ENCODE peak calls at places on chromosomes 13 and 19, in six cellular contexts. One of them, this sample, is unnamed.

GRCh38 chr19:3175761-3176714 is 2.5 kb upstream of the S1PR4 start:
- DNase-seq in right lobe of liver: peak; percentile 39
- DNase-seq in heart left ventricle: no peak
- DNase-seq in Peyer's patch: peak; percentile 61
- DNase-seq in uterus: no peak
- DNase-seq in tibial nerve: peak; percentile 33
- DNase-seq in this sample: no peak

GRCh38 chr19:8180018-8180417 is 29.2 kb upstream of the CERS4 start:
- DNase-seq in right lobe of liver: no peak
- DNase-seq in heart left ventricle: no peak
- DNase-seq in Peyer's patch: no peak
- DNase-seq in uterus: no peak
- DNase-seq in tibial nerve: no peak
- DNase-seq in this sample: no peak

GRCh38 chr19:18339703-18340102 is 695 bp upstream of the PGPEP1 start:
- DNase-seq in right lobe of liver: no peak
- DNase-seq in heart left ventricle: no peak
- DNase-seq in Peyer's patch: no peak
- DNase-seq in uterus: no peak
- DNase-seq in tibial nerve: no peak
- DNase-seq in this sample: no peak

GRCh38 chr19:31139871-31140505 is 209.2 kb downstream of the TSHZ3 start:
- DNase-seq in right lobe of liver: no peak
- DNase-seq in heart left ventricle: no peak
- DNase-seq in Peyer's patch: no peak
- DNase-seq in uterus: no peak
- DNase-seq in tibial nerve: no peak
- DNase-seq in this sample: no peak

GRCh38 chr13:29924482-29924884 is 74.1 kb upstream of the UBL3 start:
- DNase-seq in right lobe of liver: no peak
- DNase-seq in heart left ventricle: no peak
- DNase-seq in Peyer's patch: no peak
- DNase-seq in uterus: no peak
- DNase-seq in tibial nerve: no peak
- DNase-seq in this sample: no peak

GRCh38 chr19:18856385-18857126 is 24.8 kb downstream of the UPF1 start:
- DNase-seq in right lobe of liver: peak; percentile 58
- DNase-seq in heart left ventricle: no peak
- DNase-seq in Peyer's patch: no peak
- DNase-seq in uterus: no peak
- DNase-seq in tibial nerve: no peak
- DNase-seq in this sample: no peak

GRCh38 chr19:28705008-28705407 is 507.9 kb downstream of the UQCRFS1 start:
- DNase-seq in right lobe of liver: no peak
- DNase-seq in heart left ventricle: no peak
- DNase-seq in Peyer's patch: no peak
- DNase-seq in uterus: no peak
- DNase-seq in tibial nerve: no peak
- DNase-seq in this sample: no peak

GRCh38 chr13:75492389-75492788 is 10.4 kb upstream of the TBC1D4 start:
- DNase-seq in right lobe of liver: no peak
- DNase-seq in heart left ventricle: no peak
- DNase-seq in Peyer's patch: no peak
- DNase-seq in uterus: no peak
- DNase-seq in tibial nerve: no peak
- DNase-seq in this sample: no peak

GRCh38 chr19:46787331-46788100 is 878 bp downstream of the SLC1A5 start:
- DNase-seq in right lobe of liver: peak; percentile 62
- DNase-seq in heart left ventricle: peak; percentile 80
- DNase-seq in Peyer's patch: peak; percentile 74
- DNase-seq in uterus: peak; percentile 62
- DNase-seq in tibial nerve: peak; percentile 53
- DNase-seq in this sample: peak; percentile 93

GRCh38 chr13:42575938-42576337 is 2.0 kb downstream of the TNFSF11 start:
- DNase-seq in right lobe of liver: no peak
- DNase-seq in heart left ventricle: no peak
- DNase-seq in Peyer's patch: no peak
- DNase-seq in uterus: no peak
- DNase-seq in tibial nerve: no peak
- DNase-seq in this sample: no peak

GRCh38 chr13:44030615-44031014 is 150.9 kb downstream of the LACC1 start:
- DNase-seq in right lobe of liver: no peak
- DNase-seq in heart left ventricle: no peak
- DNase-seq in Peyer's patch: no peak
- DNase-seq in uterus: no peak
- DNase-seq in tibial nerve: no peak
- DNase-seq in this sample: no peak

GRCh38 chr19:6590458-6591319 is at the start of gene CD70:
- DNase-seq in right lobe of liver: no peak
- DNase-seq in heart left ventricle: peak; percentile 67
- DNase-seq in Peyer's patch: no peak
- DNase-seq in uterus: no peak
- DNase-seq in tibial nerve: no peak
- DNase-seq in this sample: no peak

GRCh38 chr19:19528721-19529490 is at the start of gene YJEFN3:
- DNase-seq in right lobe of liver: no peak
- DNase-seq in heart left ventricle: no peak
- DNase-seq in Peyer's patch: no peak
- DNase-seq in uterus: no peak
- DNase-seq in tibial nerve: no peak
- DNase-seq in this sample: no peak

GRCh38 chr13:62305758-62306157 is 890.1 kb upstream of the PCDH20 start:
- DNase-seq in right lobe of liver: no peak
- DNase-seq in heart left ventricle: no peak
- DNase-seq in Peyer's patch: no peak
- DNase-seq in uterus: no peak
- DNase-seq in tibial nerve: no peak
- DNase-seq in this sample: no peak

GRCh38 chr13:99654076-99654475 is 152.8 kb downstream of the TM9SF2 start:
- DNase-seq in right lobe of liver: no peak
- DNase-seq in heart left ventricle: no peak
- DNase-seq in Peyer's patch: no peak
- DNase-seq in uterus: no peak
- DNase-seq in tibial nerve: no peak
- DNase-seq in this sample: peak; percentile 57

GRCh38 chr13:100515410-100515800 is 73.2 kb downstream of the GGACT start:
- DNase-seq in right lobe of liver: no peak
- DNase-seq in heart left ventricle: no peak
- DNase-seq in Peyer's patch: no peak
- DNase-seq in uterus: no peak
- DNase-seq in tibial nerve: no peak
- DNase-seq in this sample: no peak

GRCh38 chr19:5953680-5954213 is 24.2 kb downstream of the RANBP3 start:
- DNase-seq in right lobe of liver: peak; percentile 30
- DNase-seq in heart left ventricle: no peak
- DNase-seq in Peyer's patch: no peak
- DNase-seq in uterus: no peak
- DNase-seq in tibial nerve: no peak
- DNase-seq in this sample: no peak

GRCh38 chr13:99468971-99469545 is 32.2 kb upstream of the TM9SF2 start:
- DNase-seq in right lobe of liver: no peak
- DNase-seq in heart left ventricle: no peak
- DNase-seq in Peyer's patch: no peak
- DNase-seq in uterus: no peak
- DNase-seq in tibial nerve: no peak
- DNase-seq in this sample: peak; percentile 26

GRCh38 chr19:27776020-27776419 is 1436.9 kb downstream of the UQCRFS1 start:
- DNase-seq in right lobe of liver: no peak
- DNase-seq in heart left ventricle: no peak
- DNase-seq in Peyer's patch: no peak
- DNase-seq in uterus: no peak
- DNase-seq in tibial nerve: no peak
- DNase-seq in this sample: no peak

GRCh38 chr13:108486096-108486495 is 143.3 kb upstream of the MYO16 start:
- DNase-seq in right lobe of liver: no peak
- DNase-seq in heart left ventricle: no peak
- DNase-seq in Peyer's patch: no peak
- DNase-seq in uterus: no peak
- DNase-seq in tibial nerve: no peak
- DNase-seq in this sample: no peak

GRCh38 chr13:34412817-34413365 is 529.2 kb upstream of the NBEA start:
- DNase-seq in right lobe of liver: no peak
- DNase-seq in heart left ventricle: no peak
- DNase-seq in Peyer's patch: no peak
- DNase-seq in uterus: no peak
- DNase-seq in tibial nerve: no peak
- DNase-seq in this sample: no peak

GRCh38 chr19:18373892-18374629 is 11.9 kb upstream of the GDF15 start:
- DNase-seq in right lobe of liver: peak; percentile 91
- DNase-seq in heart left ventricle: peak; percentile 93
- DNase-seq in Peyer's patch: peak; percentile 76
- DNase-seq in uterus: peak; percentile 95
- DNase-seq in tibial nerve: peak; percentile 92
- DNase-seq in this sample: peak; percentile 99

GRCh38 chr19:19421326-19421725 is 15.9 kb downstream of the GATAD2A start:
- DNase-seq in right lobe of liver: no peak
- DNase-seq in heart left ventricle: no peak
- DNase-seq in Peyer's patch: no peak
- DNase-seq in uterus: no peak
- DNase-seq in tibial nerve: no peak
- DNase-seq in this sample: no peak

GRCh38 chr19:12997225-12997966 is 2.1 kb downstream of the NFIX start:
- DNase-seq in right lobe of liver: no peak
- DNase-seq in heart left ventricle: no peak
- DNase-seq in Peyer's patch: no peak
- DNase-seq in uterus: no peak
- DNase-seq in tibial nerve: peak; percentile 7
- DNase-seq in this sample: no peak

GRCh38 chr13:40648040-40648439 is 18.4 kb downstream of the FOXO1 start:
- DNase-seq in right lobe of liver: no peak
- DNase-seq in heart left ventricle: no peak
- DNase-seq in Peyer's patch: no peak
- DNase-seq in uterus: no peak
- DNase-seq in tibial nerve: no peak
- DNase-seq in this sample: no peak

GRCh38 chr19:15141143-15141542 is 33.9 kb downstream of the SYDE1 start:
- DNase-seq in right lobe of liver: no peak
- DNase-seq in heart left ventricle: no peak
- DNase-seq in Peyer's patch: no peak
- DNase-seq in uterus: no peak
- DNase-seq in tibial nerve: no peak
- DNase-seq in this sample: no peak

GRCh38 chr19:35901854-35902661 is at the start of gene HCST:
- DNase-seq in right lobe of liver: no peak
- DNase-seq in heart left ventricle: no peak
- DNase-seq in Peyer's patch: no peak
- DNase-seq in uterus: no peak
- DNase-seq in tibial nerve: no peak
- DNase-seq in this sample: no peak
- TF ChIP-seq POLR2A in right lobe of liver: no peak
- TF ChIP-seq POLR2A in heart left ventricle: no peak
- TF ChIP-seq POLR2A in Peyer's patch: peak; percentile 15
- TF ChIP-seq POLR2A in uterus: no peak
- TF ChIP-seq POLR2A in tibial nerve: no peak
- TF ChIP-seq POLR2A in this sample: no peak

GRCh38 chr13:20891768-20892167 is 10.8 kb downstream of the XPO4 start:
- DNase-seq in right lobe of liver: no peak
- DNase-seq in heart left ventricle: no peak
- DNase-seq in Peyer's patch: no peak
- DNase-seq in uterus: no peak
- DNase-seq in tibial nerve: no peak
- DNase-seq in this sample: no peak

DNA sequence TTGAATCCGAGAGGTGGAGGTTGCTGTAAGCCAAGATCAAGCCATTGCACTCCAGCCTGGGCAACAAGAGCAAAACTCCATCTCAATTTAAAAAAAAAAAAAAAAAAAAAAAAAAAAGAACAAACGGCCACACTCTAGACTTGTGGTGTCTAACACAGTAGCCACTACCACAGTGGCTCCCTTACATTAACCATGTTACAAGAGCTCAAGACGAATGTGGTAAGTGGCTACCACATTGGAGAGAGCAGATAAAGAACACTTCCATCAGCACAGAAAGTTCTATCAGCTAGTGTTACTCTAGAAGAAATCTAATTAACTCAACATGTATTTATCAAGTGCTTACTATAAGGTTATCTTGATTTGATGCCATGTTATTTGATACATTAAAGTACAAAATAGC is 11.5 kb downstream of the XPO4 start:
- DNase-seq in right lobe of liver: no peak
- DNase-seq in heart left ventricle: no peak
- DNase-seq in Peyer's patch: no peak
- DNase-seq in uterus: no peak
- DNase-seq in tibial nerve: no peak
- DNase-seq in this sample: no peak
- TF ChIP-seq POLR2A in right lobe of liver: no peak
- TF ChIP-seq POLR2A in heart left ventricle: no peak
- TF ChIP-seq POLR2A in Peyer's patch: no peak
- TF ChIP-seq POLR2A in uterus: no peak
- TF ChIP-seq POLR2A in tibial nerve: no peak
- TF ChIP-seq POLR2A in this sample: no peak

DNA sequence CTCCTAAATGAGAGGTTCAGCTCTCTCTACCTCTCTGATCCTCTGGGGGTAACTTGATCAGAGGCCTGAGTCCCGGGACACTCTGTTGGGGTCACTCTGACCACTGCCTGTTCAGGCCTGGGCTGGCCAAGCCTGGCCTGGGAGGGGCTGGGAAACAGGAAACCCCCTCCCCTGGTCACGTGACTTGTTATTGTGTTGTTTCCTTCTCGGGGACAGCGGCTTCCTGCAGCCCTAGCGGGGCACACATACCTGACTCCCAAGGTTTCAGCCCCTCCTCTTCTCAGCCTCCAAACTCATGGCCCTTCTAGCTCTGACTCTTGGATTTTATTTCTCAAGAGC is at the start of gene USHBP1:
- DNase-seq in right lobe of liver: peak; percentile 61
- DNase-seq in heart left ventricle: no peak
- DNase-seq in Peyer's patch: no peak
- DNase-seq in uterus: peak; percentile 63
- DNase-seq in tibial nerve: no peak
- DNase-seq in this sample: no peak
- TF ChIP-seq POLR2A in right lobe of liver: no peak
- TF ChIP-seq POLR2A in heart left ventricle: peak; percentile 80
- TF ChIP-seq POLR2A in Peyer's patch: no peak
- TF ChIP-seq POLR2A in uterus: peak; percentile 46
- TF ChIP-seq POLR2A in tibial nerve: no peak
- TF ChIP-seq POLR2A in this sample: no peak

DNA sequence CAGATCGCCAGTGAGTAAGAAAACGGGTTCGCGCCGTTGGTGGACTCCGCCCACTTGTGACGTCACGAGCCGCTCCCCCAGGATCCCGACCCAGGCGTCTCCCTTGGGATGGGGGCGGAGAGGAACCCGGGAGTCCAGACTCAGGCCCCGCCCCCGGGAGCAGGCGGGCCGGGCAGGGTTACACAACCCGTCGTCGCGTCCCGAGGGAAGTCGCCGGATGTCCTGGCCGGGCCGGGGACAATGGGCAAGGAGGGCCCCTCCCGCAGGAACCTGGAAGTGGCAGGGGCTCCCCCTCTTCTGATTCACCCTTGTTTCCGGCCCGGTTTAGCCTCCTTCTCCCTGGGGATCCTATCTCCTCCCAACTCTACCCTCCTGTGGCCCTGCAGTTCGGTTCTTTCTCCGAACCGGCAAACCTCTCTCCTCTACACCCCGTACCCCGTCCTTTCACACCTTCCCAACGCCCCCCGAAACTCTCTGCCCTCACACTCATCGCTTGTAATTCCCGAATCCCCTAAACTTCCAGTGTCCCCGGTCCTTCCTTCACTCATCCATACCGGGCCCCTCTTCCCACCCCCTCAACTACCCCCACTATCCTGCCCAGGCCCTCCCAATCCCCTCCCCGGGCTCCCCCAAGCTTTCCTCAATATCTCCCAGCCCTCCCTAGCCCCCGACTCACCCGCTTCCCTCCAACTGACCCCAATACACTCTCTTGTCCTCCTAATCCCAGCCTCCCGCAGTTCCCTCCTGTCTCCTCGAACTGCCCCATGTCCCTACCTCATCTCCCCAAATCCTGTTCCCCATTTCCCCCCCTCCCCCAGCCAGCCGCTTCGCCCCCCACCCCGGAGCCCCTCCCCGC is 20.0 kb upstream of the ERCC1 start:
- DNase-seq in right lobe of liver: peak; percentile 98
- DNase-seq in heart left ventricle: peak; percentile 98
- DNase-seq in Peyer's patch: peak; percentile 99
- DNase-seq in uterus: peak; percentile 96
- DNase-seq in tibial nerve: peak; percentile 94
- DNase-seq in this sample: peak; percentile 97
- TF ChIP-seq POLR2A in right lobe of liver: peak; percentile 54
- TF ChIP-seq POLR2A in heart left ventricle: peak; percentile 60
- TF ChIP-seq POLR2A in Peyer's patch: peak; percentile 73
- TF ChIP-seq POLR2A in uterus: peak; percentile 85
- TF ChIP-seq POLR2A in tibial nerve: peak; percentile 75
- TF ChIP-seq POLR2A in this sample: peak; percentile 52

This sample was measured in esophagus muscularis mucosa.